ENCODE peak calls at places on chromosomes 3 and 15, in five cellular contexts. U, A, K, O and R are unnamed samples.

GRCh38 chr3:55185380-55185779 is 257.5 kb upstream of the LRTM1 start:
- DNase-seq in U (no peak), A (no peak), K (no peak), O (no peak), R (no peak)

GRCh38 chr15:87527416-87527815 is 729.1 kb downstream of the NTRK3 start:
- DNase-seq in U (peak), A (no peak), K (no peak), O (no peak), R (no peak)

GRCh38 chr3:195270350-195271115 is 426 bp downstream of the XXYLT1 start:
- DNase-seq in U (peak), A (peak), K (peak), O (peak), R (peak)

GRCh38 chr3:53680026-53680425 is 166.2 kb downstream of the CHDH start:
- DNase-seq in U (no peak), A (no peak), K (no peak), O (no peak), R (no peak)

GRCh38 chr15:55403531-55403930 is 4.6 kb downstream of the CCPG1 start:
- DNase-seq in U (no peak), A (no peak), K (peak), O (no peak), R (peak)

GRCh38 chr15:92930776-92931175 is 30.7 kb downstream of the CHD2 start:
- DNase-seq in U (peak), A (no peak), K (peak), O (no peak), R (peak)

GRCh38 chr15:89936051-89936792 is 23.5 kb upstream of the ARPIN start:
- DNase-seq in U (no peak), A (no peak), K (no peak), O (no peak), R (no peak)

GRCh38 chr3:133492159-133492860 is 81.2 kb upstream of the CDV3 start:
- DNase-seq in U (no peak), A (no peak), K (no peak), O (no peak), R (no peak)

GRCh38 chr3:156678216-156678615 is 3.8 kb downstream of the TIPARP start:
- DNase-seq in U (no peak), A (no peak), K (no peak), O (no peak), R (no peak)

GRCh38 chr3:54257114-54257513 is 134.8 kb downstream of the CACNA2D3 start:
- DNase-seq in U (no peak), A (no peak), K (no peak), O (no peak), R (no peak)

GRCh38 chr3:17655743-17656142 is 86.7 kb downstream of the TBC1D5 start:
- DNase-seq in U (no peak), A (no peak), K (no peak), O (no peak), R (no peak)

GRCh38 chr15:39920510-39921273 is 626 bp upstream of the GPR176 start:
- DNase-seq in U (peak), A (peak), K (peak), O (peak), R (peak)

GRCh38 chr3:128319741-128320141 is 146.9 kb downstream of the DNAJB8 start:
- DNase-seq in U (no peak), A (no peak), K (no peak), O (no peak), R (no peak)

GRCh38 chr3:109131276-109131675 is 5.2 kb upstream of the C3orf85 start:
- DNase-seq in U (no peak), A (no peak), K (no peak), O (no peak), R (no peak)

GRCh38 chr3:100910986-100911385 is 82.2 kb downstream of the ABI3BP start:
- DNase-seq in U (no peak), A (no peak), K (no peak), O (no peak), R (no peak)

GRCh38 chr3:28188686-28189085 is 52.7 kb upstream of the CMC1 start:
- DNase-seq in U (no peak), A (no peak), K (no peak), O (no peak), R (no peak)

GRCh38 chr15:89874926-89875564 is 18.7 kb downstream of the AP3S2 start:
- DNase-seq in U (peak), A (peak), K (peak), O (peak), R (peak)

GRCh38 chr3:132629928-132630327 is 29.7 kb downstream of the ACAD11 start:
- DNase-seq in U (peak), A (no peak), K (peak), O (no peak), R (peak)

GRCh38 chr15:87215100-87215499 is 1041.4 kb downstream of the NTRK3 start:
- DNase-seq in U (no peak), A (no peak), K (no peak), O (no peak), R (no peak)

GRCh38 chr3:68256635-68257034 is 602.2 kb upstream of the SUCLG2 start:
- DNase-seq in U (peak), A (peak), K (no peak), O (peak), R (no peak)

GRCh38 chr3:131694351-131694750 is 191.6 kb upstream of the MRPL3 start:
- DNase-seq in U (no peak), A (no peak), K (peak), O (no peak), R (no peak)

GRCh38 chr15:83310521-83311456 is 26.3 kb upstream of the BNC1 start:
- DNase-seq in U (peak), A (no peak), K (peak), O (no peak), R (peak)

GRCh38 chr3:31567036-31567435 is 34.3 kb downstream of the STT3B start:
- DNase-seq in U (peak), A (no peak), K (no peak), O (no peak), R (peak)